ENCODE peak calls at places on chromosomes 3 and 15, in ten cellular contexts. Z is esophagus squamous epithelium, X is right lobe of liver, U is transverse colon, D is IMR-90, R is HCT116, Q is adrenal gland, O is uterus, B is Peyer's patch, C is GM12878. A is an unnamed sample.

GRCh38 chr15:85407421-85408269 is 27.2 kb downstream of the AKAP13 start:
- DNase-seq in Z (no peak), X (no peak), U (no peak), D (peak; percentile 90), R (no peak), Q (no peak), O (no peak), B (no peak), C (no peak), A (no peak)

GRCh38 chr3:125633767-125634166 is 38.5 kb upstream of the OSBPL11 start:
- DNase-seq in Z (no peak), X (no peak), U (no peak), D (no peak), R (no peak), Q (no peak), O (no peak), B (peak; percentile 26), C (no peak), A (no peak)

GRCh38 chr3:100402150-100402706 is 889 bp downstream of the LNP1 start:
- DNase-seq in Z (no peak), X (no peak), U (no peak), D (peak; percentile 56), R (no peak), Q (no peak), O (no peak), B (no peak), C (no peak), A (no peak)

GRCh38 chr3:82506204-82506603 is 744.8 kb upstream of the GBE1 start:
- DNase-seq in Z (no peak), X (no peak), U (no peak), D (no peak), R (no peak), Q (no peak), O (no peak), B (no peak), C (no peak), A (no peak)

GRCh38 chr3:189316296-189317019 is 144.7 kb downstream of the TPRG1 start:
- DNase-seq in Z (no peak), X (no peak), U (peak; percentile 65), D (no peak), R (no peak), Q (no peak), O (no peak), B (no peak), C (no peak), A (peak; percentile 42)

GRCh38 chr3:54087581-54088410 is 34.6 kb upstream of the CACNA2D3 start:
- DNase-seq in Z (no peak), X (no peak), U (no peak), D (no peak), R (no peak), Q (no peak), O (no peak), B (no peak), C (no peak), A (no peak)

GRCh38 chr3:111761309-111761795 is 97.7 kb upstream of the PHLDB2 start:
- DNase-seq in Z (no peak), X (no peak), U (no peak), D (peak; percentile 85), R (no peak), Q (no peak), O (peak; percentile 50), B (no peak), C (no peak), A (no peak)

GRCh38 chr3:173553635-173554280 is 156.2 kb downstream of the NLGN1 start:
- DNase-seq in Z (no peak), X (no peak), U (no peak), D (peak; percentile 42), R (peak; percentile 31), Q (no peak), O (no peak), B (no peak), C (no peak), A (no peak)

GRCh38 chr15:51904931-51905330 is 66.6 kb downstream of the LEO1 start:
- DNase-seq in Z (no peak), X (no peak), U (no peak), D (peak; percentile 47), R (no peak), Q (no peak), O (no peak), B (no peak), C (no peak), A (no peak)

GRCh38 chr3:50270422-50270831 is 1.5 kb downstream of the SEMA3B start:
- DNase-seq in Z (no peak), X (no peak), U (no peak), D (peak; percentile 37), R (no peak), Q (peak; percentile 50), O (no peak), B (no peak), C (no peak), A (no peak)

GRCh38 chr3:50269460-50269859 is 513 bp downstream of the SEMA3B start:
- DNase-seq in Z (no peak), X (no peak), U (no peak), D (no peak), R (no peak), Q (no peak), O (no peak), B (no peak), C (no peak), A (no peak)

GRCh38 chr3:50270841-50271240 is 1.9 kb downstream of the SEMA3B start:
- DNase-seq in Z (no peak), X (no peak), U (no peak), D (no peak), R (no peak), Q (peak; percentile 40), O (no peak), B (no peak), C (no peak), A (no peak)

GRCh38 chr3:50268703-50269451 is at the start of gene SEMA3B:
- DNase-seq in Z (no peak), X (no peak), U (peak; percentile 89), D (no peak), R (no peak), Q (peak; percentile 94), O (peak; percentile 64), B (peak; percentile 91), C (no peak), A (peak; percentile 67)

DNA sequence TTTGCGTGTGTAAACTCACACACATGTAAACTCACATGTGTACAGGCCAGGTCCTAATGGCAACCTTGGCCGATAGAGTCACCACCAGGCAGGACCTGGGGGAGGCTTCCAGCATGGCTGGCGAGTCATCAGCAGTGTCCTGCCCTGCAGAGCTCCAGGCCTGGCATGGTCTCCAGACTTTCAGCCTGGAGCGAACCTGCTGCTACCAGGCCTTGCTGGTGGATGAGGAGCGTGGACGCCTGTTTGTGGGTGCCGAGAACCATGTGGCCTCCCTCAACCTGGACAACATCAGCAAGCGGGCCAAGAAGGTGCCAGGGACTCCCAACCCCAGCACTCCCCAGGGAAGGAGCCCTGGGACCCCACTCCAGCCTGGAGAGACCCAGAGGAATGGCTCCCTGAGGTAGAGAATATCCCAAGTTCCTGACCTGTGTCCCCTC is 1.0 kb downstream of the SEMA3B start:
- DNase-seq in Z (no peak), X (no peak), U (no peak), D (peak; percentile 63), R (no peak), Q (peak; percentile 55), O (no peak), B (no peak), C (no peak), A (no peak)
- H3K4me1 ChIP-seq in Z (peaks cover 95% of the 10 kb centered on the region), X (peaks cover 41% of the 10 kb centered on the region), U (peaks cover 53% of the 10 kb centered on the region), D (peaks cover 56% of the 10 kb centered on the region), R (peaks cover 93% of the 10 kb centered on the region), Q (peaks cover 63% of the 10 kb centered on the region), O (peaks cover 8% of the 10 kb centered on the region), B (peaks cover 18% of the 10 kb centered on the region), C (peaks cover 6% of the 10 kb centered on the region), A (peaks cover 17% of the 10 kb centered on the region)

DNA sequence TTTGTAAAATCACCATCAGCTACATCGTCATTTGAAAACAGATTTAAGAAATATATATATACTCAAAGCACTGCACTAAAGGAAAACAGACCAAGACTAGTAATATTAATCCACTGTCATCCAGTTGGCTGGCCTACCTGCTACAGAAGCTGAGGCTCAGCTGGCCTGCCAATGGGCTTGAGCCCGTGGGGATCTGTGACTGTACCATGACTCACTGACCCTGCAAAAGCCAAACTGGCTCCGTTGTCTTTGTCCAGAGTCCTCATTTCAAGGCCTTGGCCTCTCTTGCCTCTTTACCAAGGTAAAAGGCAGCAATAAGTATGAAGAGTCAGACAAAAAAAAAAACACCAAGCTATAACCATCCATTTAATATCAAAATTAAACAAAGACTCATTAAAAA is 463.5 kb upstream of the RASGRP1 start:
- DNase-seq in Z (no peak), X (no peak), U (no peak), D (peak; percentile 78), R (no peak), Q (peak; percentile 81), O (no peak), B (no peak), C (no peak), A (no peak)
- H3K27me3 ChIP-seq in Z (no peaks in the 10 kb centered on the region), X (no peaks in the 10 kb centered on the region), U (no peaks in the 10 kb centered on the region), D (no peaks in the 10 kb centered on the region), R (peaks cover 12% of the 10 kb centered on the region), Q (no peaks in the 10 kb centered on the region), O (no peaks in the 10 kb centered on the region), B (no peaks in the 10 kb centered on the region), C (no peaks in the 10 kb centered on the region), A (no peaks in the 10 kb centered on the region)

GRCh38 chr15:35545825-35546580 is at the start of gene DPH6:
- DNase-seq in Z (no peak), X (peak; percentile 86), U (peak; percentile 82), D (peak; percentile 79), R (peak; percentile 54), Q (peak; percentile 85), O (peak; percentile 81), B (peak; percentile 90), C (peak; percentile 46), A (peak; percentile 70)
- TF ChIP-seq POLR2A in Z (no peak), X (peak; percentile 79), U (peak; percentile 72), D (peak; percentile 79), R (peak; percentile 71), Q (peak; percentile 75), O (peak; percentile 84), B (peak; percentile 59), C (peak; percentile 91), A (peak; percentile 19)

GRCh38 chr3:172150896-172151295 is 111.5 kb downstream of the FNDC3B start:
- DNase-seq in Z (no peak), X (no peak), U (no peak), D (no peak), R (no peak), Q (no peak), O (no peak), B (no peak), C (no peak), A (no peak)
- H3K4me1 ChIP-seq in Z (peaks cover 48% of the 10 kb centered on the region), X (peaks cover 44% of the 10 kb centered on the region), U (peaks cover 24% of the 10 kb centered on the region), D (peaks cover 19% of the 10 kb centered on the region), R (peaks cover 51% of the 10 kb centered on the region), Q (peaks cover 58% of the 10 kb centered on the region), O (peaks cover 6% of the 10 kb centered on the region), B (no peaks in the 10 kb centered on the region), C (peaks cover 48% of the 10 kb centered on the region), A (peaks cover 34% of the 10 kb centered on the region)

A was measured in breast epithelium.